ENCODE peak calls at places on chromosome 14, in nine cellular contexts. U is GM23338, N is AG04450, S is epithelial cell of esophagus, M is fibroblast of mammary gland, H is tibial nerve, C is neuronal stem cell, D is sigmoid colon, P is kidney epithelial cell. I is an unnamed sample.

GRCh38 chr14:101019974-101020710 is 116.6 kb upstream of the RTL1 start:
- DNase-seq in U (no peak), N (no peak), S (no peak), M (no peak), H (no peak), C (no peak), D (peak), P (no peak), I (no peak)

GRCh38 chr14:74591899-74592298 is 20.1 kb downstream of the LTBP2 start:
- DNase-seq in U (no peak), N (no peak), S (no peak), M (no peak), H (no peak), C (no peak), D (no peak), P (no peak), I (no peak)

GRCh38 chr14:65791551-65791981 is 379.0 kb downstream of the FUT8 start:
- DNase-seq in U (no peak), N (no peak), S (no peak), M (peak), H (no peak), C (no peak), D (no peak), P (peak), I (peak)

GRCh38 chr14:29054119-29054518 is 287.5 kb downstream of the FOXG1 start:
- DNase-seq in U (no peak), N (no peak), S (no peak), M (no peak), H (no peak), C (no peak), D (no peak), P (no peak), I (no peak)

GRCh38 chr14:42927313-42927712 is 1320.6 kb downstream of the LRFN5 start:
- DNase-seq in U (no peak), N (no peak), S (no peak), M (no peak), H (no peak), C (no peak), D (no peak), P (no peak), I (no peak)

GRCh38 chr14:49549881-49550280 is 36.3 kb downstream of the RPS29 start:
- DNase-seq in U (peak), N (no peak), S (peak), M (peak), H (no peak), C (no peak), D (no peak), P (peak), I (peak)

GRCh38 chr14:47541652-47542051 is 133.8 kb downstream of the MDGA2 start:
- DNase-seq in U (peak), N (no peak), S (no peak), M (no peak), H (no peak), C (no peak), D (no peak), P (no peak), I (no peak)

GRCh38 chr14:81162941-81163340 is 57.8 kb downstream of the GTF2A1 start:
- DNase-seq in U (no peak), N (no peak), S (peak), M (peak), H (no peak), C (no peak), D (no peak), P (no peak), I (no peak)

GRCh38 chr14:32430326-32430725 is 101.2 kb downstream of the AKAP6 start:
- DNase-seq in U (no peak), N (no peak), S (peak), M (peak), H (no peak), C (no peak), D (no peak), P (no peak), I (peak)

GRCh38 chr14:102916347-102917055 is 6.0 kb upstream of the AMN start:
- DNase-seq in U (no peak), N (no peak), S (no peak), M (no peak), H (no peak), C (no peak), D (no peak), P (no peak), I (no peak)

GRCh38 chr14:57761800-57762199 is 104.1 kb downstream of the SLC35F4 start:
- DNase-seq in U (peak), N (no peak), S (no peak), M (no peak), H (no peak), C (no peak), D (no peak), P (no peak), I (no peak)

GRCh38 chr14:91835920-91836843 is 31.2 kb downstream of the TC2N start:
- DNase-seq in U (peak), N (no peak), S (peak), M (no peak), H (no peak), C (peak), D (peak), P (no peak), I (no peak)

GRCh38 chr14:74892745-74893144 is 11.0 kb downstream of the DLST start:
- DNase-seq in U (no peak), N (no peak), S (no peak), M (no peak), H (no peak), C (no peak), D (no peak), P (no peak), I (no peak)

GRCh38 chr14:103594265-103594664 is 31.5 kb downstream of the COA8 start:
- DNase-seq in U (peak), N (no peak), S (peak), M (peak), H (peak), C (peak), D (peak), P (no peak), I (peak)

DNA sequence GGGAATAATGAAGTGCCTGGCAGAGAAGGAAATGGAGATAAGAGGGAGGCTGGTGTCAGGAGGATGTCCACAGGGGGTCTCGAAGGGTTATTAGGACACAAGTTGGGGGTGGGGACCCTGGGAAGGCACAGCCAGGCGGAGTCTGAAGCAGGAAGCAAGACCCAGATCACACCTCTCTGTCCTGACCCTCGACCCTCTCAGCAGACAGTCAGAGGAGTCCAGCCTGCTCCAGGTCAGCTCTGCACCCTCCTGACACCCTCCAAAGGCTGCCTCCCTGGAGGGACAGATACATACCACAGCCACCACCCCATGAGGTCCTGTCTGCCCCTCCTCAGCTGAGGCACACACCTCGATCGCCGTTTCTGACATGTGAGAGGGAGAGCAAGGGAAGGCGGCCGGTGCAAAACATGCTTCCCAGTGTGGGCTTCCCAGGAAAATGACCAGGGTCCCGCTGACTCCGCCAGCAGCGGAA is 9.0 kb downstream of the BCL11B start:
- DNase-seq in U (peak), N (no peak), S (no peak), M (no peak), H (no peak), C (no peak), D (no peak), P (no peak), I (no peak)
- H3K4me3 ChIP-seq in U (peak), N (no peak), S (no peak), M (no peak), H (no peak), C (no peak), D (no peak), P (no peak), I (no peak)

DNA sequence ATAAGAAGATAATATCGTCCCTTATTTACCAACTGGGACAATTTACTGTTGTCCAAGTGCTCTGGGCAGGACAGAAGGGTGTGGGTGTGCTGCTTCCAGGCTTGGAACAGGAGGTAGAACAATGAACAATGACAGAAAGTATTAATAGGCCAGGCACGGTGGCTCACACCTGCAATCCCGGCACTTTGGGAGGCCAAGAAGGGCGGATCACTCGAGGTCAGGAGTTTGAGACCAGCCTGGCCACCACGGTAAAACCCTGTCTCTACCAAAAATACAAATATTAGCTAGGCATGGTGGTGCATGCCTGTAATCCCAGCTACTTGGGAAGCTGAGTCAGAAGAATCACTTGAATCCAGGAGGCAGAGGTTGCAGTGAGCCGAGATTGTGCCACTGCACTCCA is 2.5 kb downstream of the IFI27 start:
- DNase-seq in U (no peak), N (no peak), S (no peak), M (no peak), H (no peak), C (no peak), D (peak), P (no peak), I (no peak)
- H3K4me3 ChIP-seq in U (no peak), N (no peak), S (no peak), M (no peak), H (peak), C (no peak), D (no peak), P (no peak), I (no peak)

GRCh38 chr14:94598816-94599655 is 13.2 kb upstream of the SERPINA3 start:
- DNase-seq in U (peak), N (peak), S (peak), M (peak), H (peak), C (no peak), D (peak), P (peak), I (peak)
- H3K4me3 ChIP-seq in U (no peak), N (no peak), S (no peak), M (no peak), H (no peak), C (no peak), D (no peak), P (no peak), I (no peak)

GRCh38 chr14:99971087-99971928 is 93.9 kb upstream of the EVL start:
- DNase-seq in U (peak), N (peak), S (peak), M (peak), H (peak), C (peak), D (peak), P (peak), I (peak)
- H3K4me3 ChIP-seq in U (peak), N (peak), S (peak), M (peak), H (peak), C (peak), D (peak), P (peak), I (peak)

DNA sequence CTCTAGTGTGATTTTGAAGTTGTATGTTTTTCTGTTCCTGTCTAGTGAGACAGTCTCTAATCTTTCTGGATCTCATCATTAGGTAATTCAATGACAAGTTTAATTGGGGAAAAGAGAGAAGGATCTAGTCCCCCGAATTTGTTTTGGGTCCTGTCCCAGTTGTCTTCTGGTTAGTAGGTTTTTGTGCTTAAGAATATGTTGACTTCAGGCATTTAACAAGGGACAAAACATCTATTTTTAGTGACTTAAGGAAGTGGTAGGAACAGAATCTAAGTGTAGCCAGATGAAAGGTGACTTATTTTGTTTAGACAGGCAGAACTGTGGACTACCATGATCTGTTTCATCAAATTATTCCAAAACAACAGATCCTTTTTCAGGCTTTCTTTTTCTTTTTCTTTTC is 2.2 kb downstream of the GPATCH2L start:
- DNase-seq in U (no peak), N (no peak), S (no peak), M (no peak), H (no peak), C (no peak), D (no peak), P (no peak), I (no peak)
- H3K4me3 ChIP-seq in U (peak), N (no peak), S (no peak), M (no peak), H (no peak), C (no peak), D (no peak), P (no peak), I (no peak)